ENCODE peak calls at places on chromosomes 12 and 14, in seven cellular contexts. K, R, E, J, G, Q and P are unnamed samples.

GRCh38 chr14:74906923-74907620 is 16.0 kb downstream of the RPS6KL1 start:
- DNase-seq in K (no peak), R (no peak), E (no peak), J (no peak), G (no peak), Q (no peak), P (no peak)

GRCh38 chr12:85448548-85449139 is 168.6 kb downstream of the ALX1 start:
- DNase-seq in K (no peak), R (peak), E (no peak), J (peak), G (peak), Q (no peak), P (no peak)

GRCh38 chr14:51139221-51139681 is 44.3 kb upstream of the TRIM9 start:
- DNase-seq in K (no peak), R (no peak), E (no peak), J (no peak), G (peak), Q (no peak), P (no peak)

GRCh38 chr12:55965240-55965639 is 602 bp downstream of the PMEL start:
- DNase-seq in K (no peak), R (no peak), E (no peak), J (no peak), G (no peak), Q (no peak), P (no peak)

GRCh38 chr12:122471324-122472226 is 29.2 kb downstream of the ZCCHC8 start:
- DNase-seq in K (no peak), R (peak), E (no peak), J (peak), G (peak), Q (no peak), P (peak)

GRCh38 chr12:124188561-124189405 is 106.1 kb upstream of the RFLNA start:
- DNase-seq in K (no peak), R (no peak), E (no peak), J (no peak), G (no peak), Q (no peak), P (peak)

GRCh38 chr12:115456946-115457689 is 773.1 kb upstream of the TBX3 start:
- DNase-seq in K (no peak), R (no peak), E (no peak), J (no peak), G (no peak), Q (no peak), P (peak)

GRCh38 chr14:69479696-69480095 is 4.8 kb upstream of the PLEKHD1 start:
- DNase-seq in K (no peak), R (no peak), E (no peak), J (no peak), G (no peak), Q (no peak), P (no peak)

GRCh38 chr12:105036937-105037649 is 47.2 kb downstream of the ALDH1L2 start:
- DNase-seq in K (no peak), R (no peak), E (no peak), J (no peak), G (no peak), Q (no peak), P (no peak)

GRCh38 chr12:20624718-20625117 is 70.4 kb upstream of the SLCO1C1 start:
- DNase-seq in K (no peak), R (no peak), E (no peak), J (no peak), G (no peak), Q (no peak), P (peak)

GRCh38 chr12:57518920-57519757 is 1.2 kb downstream of the DDIT3 start:
- DNase-seq in K (no peak), R (no peak), E (no peak), J (peak), G (no peak), Q (peak), P (peak)

GRCh38 chr12:50112456-50113218 is 601 bp downstream of the COX14 start:
- DNase-seq in K (no peak), R (peak), E (no peak), J (peak), G (no peak), Q (no peak), P (peak)

GRCh38 chr12:14836336-14837210 is 6.8 kb downstream of the ART4 start:
- DNase-seq in K (no peak), R (no peak), E (no peak), J (no peak), G (no peak), Q (no peak), P (no peak)

GRCh38 chr12:6607751-6608591 is 792 bp upstream of the CHD4 start:
- DNase-seq in K (no peak), R (peak), E (peak), J (peak), G (peak), Q (peak), P (peak)

GRCh38 chr14:21056520-21057163 is 980 bp upstream of the RNASE8 start:
- DNase-seq in K (peak), R (no peak), E (no peak), J (no peak), G (no peak), Q (no peak), P (no peak)

GRCh38 chr12:49232940-49233841 is 31.7 kb upstream of the TUBA1C start:
- DNase-seq in K (no peak), R (peak), E (no peak), J (no peak), G (peak), Q (peak), P (no peak)